ENCODE peak calls at places on chromosomes 16 and 17, in seven cellular contexts. One of them, this sample, is unnamed.

GRCh38 chr17:28252436-28252835 is 66.6 kb upstream of the TMEM97 start:
- DNase-seq in effector memory CD8-positive, alpha-beta T cell: no peak
- DNase-seq in fibroblast of the conjunctiva: no peak
- DNase-seq in MCF 10A: peak
- DNase-seq in colonic mucosa: no peak
- DNase-seq in K562: no peak
- DNase-seq in cardiac fibroblast: no peak
- DNase-seq in this sample: peak

GRCh38 chr16:53848277-53848942 is 144.5 kb downstream of the FTO start:
- DNase-seq in effector memory CD8-positive, alpha-beta T cell: no peak
- DNase-seq in fibroblast of the conjunctiva: no peak
- DNase-seq in MCF 10A: no peak
- DNase-seq in colonic mucosa: no peak
- DNase-seq in K562: no peak
- DNase-seq in cardiac fibroblast: no peak
- DNase-seq in this sample: no peak

GRCh38 chr17:64183815-64184397 is 54.0 kb upstream of the ERN1 start:
- DNase-seq in effector memory CD8-positive, alpha-beta T cell: no peak
- DNase-seq in fibroblast of the conjunctiva: no peak
- DNase-seq in MCF 10A: peak
- DNase-seq in colonic mucosa: no peak
- DNase-seq in K562: no peak
- DNase-seq in cardiac fibroblast: no peak
- DNase-seq in this sample: peak

GRCh38 chr17:69822314-69822875 is 252.6 kb upstream of the KCNJ16 start:
- DNase-seq in effector memory CD8-positive, alpha-beta T cell: no peak
- DNase-seq in fibroblast of the conjunctiva: no peak
- DNase-seq in MCF 10A: no peak
- DNase-seq in colonic mucosa: no peak
- DNase-seq in K562: no peak
- DNase-seq in cardiac fibroblast: no peak
- DNase-seq in this sample: no peak

GRCh38 chr16:72050769-72051464 is 3.4 kb upstream of the HP start:
- DNase-seq in effector memory CD8-positive, alpha-beta T cell: no peak
- DNase-seq in fibroblast of the conjunctiva: no peak
- DNase-seq in MCF 10A: peak
- DNase-seq in colonic mucosa: no peak
- DNase-seq in K562: no peak
- DNase-seq in cardiac fibroblast: no peak
- DNase-seq in this sample: peak

GRCh38 chr17:29107933-29108805 is 65.2 kb downstream of the PIPOX start:
- DNase-seq in effector memory CD8-positive, alpha-beta T cell: no peak
- DNase-seq in fibroblast of the conjunctiva: no peak
- DNase-seq in MCF 10A: peak
- DNase-seq in colonic mucosa: no peak
- DNase-seq in K562: no peak
- DNase-seq in cardiac fibroblast: no peak
- DNase-seq in this sample: peak

GRCh38 chr17:39235555-39236221 is 9.9 kb upstream of the STAC2 start:
- DNase-seq in effector memory CD8-positive, alpha-beta T cell: peak
- DNase-seq in fibroblast of the conjunctiva: peak
- DNase-seq in MCF 10A: peak
- DNase-seq in colonic mucosa: peak
- DNase-seq in K562: peak
- DNase-seq in cardiac fibroblast: peak
- DNase-seq in this sample: peak

GRCh38 chr17:74733365-74734122 is 3.5 kb upstream of the RAB37 start:
- DNase-seq in effector memory CD8-positive, alpha-beta T cell: peak
- DNase-seq in fibroblast of the conjunctiva: no peak
- DNase-seq in MCF 10A: no peak
- DNase-seq in colonic mucosa: no peak
- DNase-seq in K562: no peak
- DNase-seq in cardiac fibroblast: no peak
- DNase-seq in this sample: no peak

GRCh38 chr17:7858487-7858832 is 657 bp downstream of the CYB5D1 start:
- DNase-seq in effector memory CD8-positive, alpha-beta T cell: no peak
- DNase-seq in fibroblast of the conjunctiva: no peak
- DNase-seq in MCF 10A: peak
- DNase-seq in colonic mucosa: peak
- DNase-seq in K562: peak
- DNase-seq in cardiac fibroblast: peak
- DNase-seq in this sample: peak

GRCh38 chr17:38457577-38458371 is 29.5 kb downstream of the ARHGAP23 start:
- DNase-seq in effector memory CD8-positive, alpha-beta T cell: no peak
- DNase-seq in fibroblast of the conjunctiva: no peak
- DNase-seq in MCF 10A: no peak
- DNase-seq in colonic mucosa: no peak
- DNase-seq in K562: no peak
- DNase-seq in cardiac fibroblast: no peak
- DNase-seq in this sample: no peak

GRCh38 chr16:75854117-75854516 is 127.8 kb upstream of the CPHXL start:
- DNase-seq in effector memory CD8-positive, alpha-beta T cell: no peak
- DNase-seq in fibroblast of the conjunctiva: no peak
- DNase-seq in MCF 10A: no peak
- DNase-seq in colonic mucosa: no peak
- DNase-seq in K562: no peak
- DNase-seq in cardiac fibroblast: no peak
- DNase-seq in this sample: no peak

GRCh38 chr17:30161601-30162000 is 45.0 kb downstream of the NSRP1 start:
- DNase-seq in effector memory CD8-positive, alpha-beta T cell: no peak
- DNase-seq in fibroblast of the conjunctiva: no peak
- DNase-seq in MCF 10A: no peak
- DNase-seq in colonic mucosa: no peak
- DNase-seq in K562: no peak
- DNase-seq in cardiac fibroblast: peak
- DNase-seq in this sample: no peak

GRCh38 chr17:53924530-53925455 is 102.1 kb downstream of the KIF2B start:
- DNase-seq in effector memory CD8-positive, alpha-beta T cell: no peak
- DNase-seq in fibroblast of the conjunctiva: no peak
- DNase-seq in MCF 10A: no peak
- DNase-seq in colonic mucosa: no peak
- DNase-seq in K562: no peak
- DNase-seq in cardiac fibroblast: no peak
- DNase-seq in this sample: no peak

GRCh38 chr17:42913527-42913926 is 12.9 kb downstream of the G6PC1 start:
- DNase-seq in effector memory CD8-positive, alpha-beta T cell: no peak
- DNase-seq in fibroblast of the conjunctiva: no peak
- DNase-seq in MCF 10A: peak
- DNase-seq in colonic mucosa: no peak
- DNase-seq in K562: no peak
- DNase-seq in cardiac fibroblast: no peak
- DNase-seq in this sample: peak

GRCh38 chr17:12927541-12928425 is 90.0 kb downstream of the ELAC2 start:
- DNase-seq in effector memory CD8-positive, alpha-beta T cell: no peak
- DNase-seq in fibroblast of the conjunctiva: no peak
- DNase-seq in MCF 10A: no peak
- DNase-seq in colonic mucosa: no peak
- DNase-seq in K562: no peak
- DNase-seq in cardiac fibroblast: peak
- DNase-seq in this sample: no peak

GRCh38 chr16:70784692-70785317 is 16.2 kb downstream of the VAC14 start:
- DNase-seq in effector memory CD8-positive, alpha-beta T cell: no peak
- DNase-seq in fibroblast of the conjunctiva: no peak
- DNase-seq in MCF 10A: no peak
- DNase-seq in colonic mucosa: no peak
- DNase-seq in K562: no peak
- DNase-seq in cardiac fibroblast: no peak
- DNase-seq in this sample: no peak

GRCh38 chr16:5916711-5917191 is 819.2 kb upstream of the EEF2KMT start:
- DNase-seq in effector memory CD8-positive, alpha-beta T cell: no peak
- DNase-seq in fibroblast of the conjunctiva: no peak
- DNase-seq in MCF 10A: no peak
- DNase-seq in colonic mucosa: peak
- DNase-seq in K562: no peak
- DNase-seq in cardiac fibroblast: no peak
- DNase-seq in this sample: peak

GRCh38 chr17:45895304-45895968 is 1.1 kb downstream of the MAPT start:
- DNase-seq in effector memory CD8-positive, alpha-beta T cell: peak
- DNase-seq in fibroblast of the conjunctiva: no peak
- DNase-seq in MCF 10A: no peak
- DNase-seq in colonic mucosa: no peak
- DNase-seq in K562: no peak
- DNase-seq in cardiac fibroblast: no peak
- DNase-seq in this sample: peak

GRCh38 chr16:55495616-55496289 is 13.1 kb upstream of the LPCAT2 start:
- DNase-seq in effector memory CD8-positive, alpha-beta T cell: no peak
- DNase-seq in fibroblast of the conjunctiva: peak
- DNase-seq in MCF 10A: peak
- DNase-seq in colonic mucosa: peak
- DNase-seq in K562: no peak
- DNase-seq in cardiac fibroblast: peak
- DNase-seq in this sample: peak

GRCh38 chr17:83190601-83191387 is 111.4 kb downstream of the METRNL start:
- DNase-seq in effector memory CD8-positive, alpha-beta T cell: no peak
- DNase-seq in fibroblast of the conjunctiva: no peak
- DNase-seq in MCF 10A: no peak
- DNase-seq in colonic mucosa: peak
- DNase-seq in K562: no peak
- DNase-seq in cardiac fibroblast: no peak
- DNase-seq in this sample: no peak

GRCh38 chr16:26665166-26665939 is 401.4 kb upstream of the C16orf82 start:
- DNase-seq in effector memory CD8-positive, alpha-beta T cell: no peak
- DNase-seq in fibroblast of the conjunctiva: no peak
- DNase-seq in MCF 10A: no peak
- DNase-seq in colonic mucosa: no peak
- DNase-seq in K562: no peak
- DNase-seq in cardiac fibroblast: no peak
- DNase-seq in this sample: no peak

This sample was measured in epithelial cell of esophagus.